ENCODE peak calls at places on chromosomes 12 and 14, in four cellular contexts. O is CD8-positive, alpha-beta memory T cell; J is NAMALWA; Q is mucosa of descending colon. H is an unnamed sample.

GRCh38 chr14:35268946-35269345 is 23.2 kb upstream of the PSMA6 start:
- DNase-seq in O (no peak), Q (no peak), J (no peak), H (no peak)

GRCh38 chr12:76226397-76226796 is 121.8 kb downstream of the BBS10 start:
- DNase-seq in J (no peak), O (no peak), Q (no peak), H (peak)

GRCh38 chr14:71526388-71526787 is 405.8 kb upstream of the RGS6 start:
- DNase-seq in Q (no peak), O (no peak), J (no peak), H (no peak)

GRCh38 chr14:81323621-81324400 is 76.3 kb downstream of the STON2 start:
- DNase-seq in Q (peak), J (no peak), O (no peak), H (no peak)

GRCh38 chr14:75141967-75142366 is 15.1 kb upstream of the NEK9 start:
- DNase-seq in O (no peak), Q (no peak), J (peak), H (peak)

GRCh38 chr14:103232831-103233319 is 101.2 kb upstream of the EIF5 start:
- DNase-seq in O (no peak), J (no peak), Q (no peak), H (no peak)

GRCh38 chr12:96510306-96510764 is 21.0 kb downstream of the CFAP54 start:
- DNase-seq in O (no peak), J (no peak), Q (no peak), H (no peak)

GRCh38 chr12:124254126-124254525 is 40.8 kb upstream of the RFLNA start:
- DNase-seq in Q (no peak), J (no peak), O (no peak), H (no peak)

GRCh38 chr12:126617312-126617711 is 1552.1 kb downstream of the AACS start:
- DNase-seq in O (no peak), Q (no peak), J (peak), H (no peak)

GRCh38 chr14:98956181-98956580 is 315.8 kb downstream of the BCL11B start:
- DNase-seq in Q (no peak), O (no peak), J (no peak), H (no peak)

GRCh38 chr14:79325071-79325470 is 886.2 kb downstream of the DIO2 start:
- DNase-seq in O (no peak), Q (no peak), J (no peak), H (no peak)

GRCh38 chr12:104295954-104296353 is 7.6 kb upstream of the EID3 start:
- DNase-seq in Q (no peak), J (no peak), O (no peak), H (no peak)

GRCh38 chr14:22539831-22540230 is 49.2 kb downstream of the DAD1 start:
- DNase-seq in J (no peak), O (no peak), Q (no peak), H (no peak)

GRCh38 chr14:90503582-90503981 is 106.8 kb downstream of the CALM1 start:
- DNase-seq in Q (no peak), J (no peak), O (no peak), H (no peak)

GRCh38 chr14:63467440-63468072 is 75.6 kb downstream of the PPP2R5E start:
- DNase-seq in Q (no peak), J (no peak), O (no peak), H (no peak)

GRCh38 chr14:64788706-64789105 is 84.5 kb downstream of the PLEKHG3 start:
- DNase-seq in O (no peak), J (no peak), Q (no peak), H (no peak)

GRCh38 chr14:74429991-74430390 is 4.0 kb upstream of the SYNDIG1L start:
- DNase-seq in J (no peak), Q (no peak), O (no peak), H (no peak)

GRCh38 chr14:101737414-101738367 is 23.8 kb upstream of the PPP2R5C start:
- DNase-seq in Q (no peak), J (peak), O (no peak), H (no peak)

GRCh38 chr12:42918387-42918786 is 328.8 kb upstream of the PRICKLE1 start:
- DNase-seq in O (no peak), J (no peak), Q (no peak), H (no peak)

GRCh38 chr14:95597784-95598204 is 62.9 kb downstream of the GLRX5 start:
- DNase-seq in J (peak), O (no peak), Q (no peak), H (no peak)

GRCh38 chr12:5796171-5797091 is 148.6 kb downstream of the ANO2 start:
- DNase-seq in Q (no peak), O (no peak), J (peak), H (no peak)

GRCh38 chr14:105478624-105479305 is 4.1 kb downstream of the CRIP2 start:
- DNase-seq in O (no peak), Q (no peak), J (no peak), H (no peak)

GRCh38 chr12:92566448-92567040 is 136.2 kb upstream of the PLEKHG7 start:
- DNase-seq in Q (no peak), O (no peak), J (no peak), H (no peak)

GRCh38 chr14:32087173-32087861 is 10.2 kb downstream of the ARHGAP5 start:
- DNase-seq in J (no peak), O (no peak), Q (no peak), H (no peak)

GRCh38 chr14:68231832-68232642 is 412.5 kb downstream of the RAD51B start:
- DNase-seq in Q (no peak), O (no peak), J (no peak), H (no peak)

GRCh38 chr14:98606041-98606640 is 665.9 kb downstream of the BCL11B start:
- DNase-seq in J (no peak), O (no peak), Q (no peak), H (no peak)

GRCh38 chr14:31930070-31930469 is 147.0 kb upstream of the ARHGAP5 start:
- DNase-seq in Q (no peak), O (no peak), J (no peak), H (no peak)

GRCh38 chr14:55092326-55092725 is 36.7 kb upstream of the LGALS3 start:
- DNase-seq in O (no peak), J (no peak), Q (no peak), H (no peak)

GRCh38 chr12:2494490-2495192 is 300.1 kb upstream of the FKBP4 start:
- DNase-seq in O (no peak), J (no peak), Q (no peak), H (no peak)

GRCh38 chr12:101824831-101825230 is 5.9 kb downstream of the GNPTAB start:
- DNase-seq in O (no peak), Q (no peak), J (no peak), H (no peak)

GRCh38 chr12:3987571-3987970 is 114.4 kb upstream of the PARP11 start:
- DNase-seq in Q (no peak), O (no peak), J (no peak), H (no peak)

GRCh38 chr12:51323966-51324895 is at the start of gene BIN2:
- DNase-seq in O (peak), J (peak), Q (peak), H (peak)

GRCh38 chr12:58066296-58066695 is 124.9 kb downstream of the ATP23 start:
- DNase-seq in Q (no peak), J (no peak), O (no peak), H (no peak)